ENCODE peak calls at places on chromosomes 3 and 15, in seven cellular contexts. P is adrenal gland, V is right atrium auricular region, Z is ovary, A is IMR-90, R is Peyer's patch, H is heart left ventricle. C is an unnamed sample. For H3K36me3, the result is how much of the 10 kb centered on the place peaks cover.

GRCh38 chr3:128902426-128902825 is 23.0 kb downstream of the ACAD9 start:
- DNase-seq in P (no peak), V (no peak), Z (no peak), A (no peak), R (no peak), H (no peak), C (no peak)

GRCh38 chr15:100783296-100783695 is 96.3 kb upstream of the ALDH1A3 start:
- DNase-seq in P (no peak), V (peak), Z (no peak), A (no peak), R (no peak), H (no peak), C (no peak)

GRCh38 chr3:42654331-42655201 is 1.1 kb downstream of the ZBTB47 start:
- DNase-seq in P (peak), V (no peak), Z (peak), A (peak), R (no peak), H (peak), C (no peak)

GRCh38 chr3:151009981-151010380 is 37.5 kb upstream of the CLRN1 start:
- DNase-seq in P (no peak), V (no peak), Z (no peak), A (no peak), R (no peak), H (no peak), C (no peak)

GRCh38 chr3:195574497-195575304 is 9.0 kb downstream of the APOD start:
- DNase-seq in P (no peak), V (no peak), Z (no peak), A (no peak), R (no peak), H (no peak), C (no peak)

GRCh38 chr3:141561426-141562034 is 74.7 kb downstream of the RASA2 start:
- DNase-seq in P (no peak), V (no peak), Z (no peak), A (peak), R (peak), H (no peak), C (peak)

GRCh38 chr3:8575364-8576104 is 69.1 kb downstream of the SSUH2 start:
- DNase-seq in P (peak), V (no peak), Z (no peak), A (peak), R (no peak), H (no peak), C (no peak)

GRCh38 chr3:10395671-10396070 is 74.8 kb upstream of the SEC13 start:
- DNase-seq in P (no peak), V (no peak), Z (no peak), A (no peak), R (peak), H (no peak), C (no peak)

GRCh38 chr15:84947947-84948830 is 33.5 kb upstream of the PDE8A start:
- DNase-seq in P (peak), V (peak), Z (no peak), A (peak), R (no peak), H (no peak), C (no peak)

GRCh38 chr3:65019412-65020093 is 331.8 kb upstream of the ADAMTS9 start:
- DNase-seq in P (no peak), V (no peak), Z (no peak), A (no peak), R (no peak), H (no peak), C (no peak)

GRCh38 chr3:127011270-127011992 is 28.5 kb downstream of the PLXNA1 start:
- DNase-seq in P (no peak), V (peak), Z (no peak), A (peak), R (no peak), H (no peak), C (no peak)

GRCh38 chr15:74482661-74483060 is 21.7 kb upstream of the UBL7 start:
- DNase-seq in P (no peak), V (no peak), Z (no peak), A (no peak), R (no peak), H (no peak), C (no peak)

GRCh38 chr15:42619641-42620371 is 44.4 kb downstream of the STARD9 start:
- DNase-seq in P (no peak), V (no peak), Z (no peak), A (no peak), R (no peak), H (no peak), C (no peak)
- H3K4me3 ChIP-seq in P (no peak), V (no peak), Z (no peak), A (no peak), R (no peak), H (no peak), C (no peak)

GRCh38 chr3:72336114-72336651 is 512.1 kb downstream of the SHQ1 start:
- DNase-seq in P (no peak), V (no peak), Z (no peak), A (no peak), R (no peak), H (no peak), C (no peak)

GRCh38 chr3:72335458-72336050 is 512.7 kb downstream of the SHQ1 start:
- DNase-seq in P (no peak), V (no peak), Z (no peak), A (no peak), R (no peak), H (no peak), C (no peak)

GRCh38 chr3:72338082-72338941 is 509.9 kb downstream of the SHQ1 start:
- DNase-seq in P (peak), V (no peak), Z (no peak), A (peak), R (no peak), H (no peak), C (no peak)

GRCh38 chr3:72337480-72337855 is 510.8 kb downstream of the SHQ1 start:
- DNase-seq in P (no peak), V (no peak), Z (no peak), A (no peak), R (no peak), H (no peak), C (no peak)

GRCh38 chr3:72336821-72337479 is 511.3 kb downstream of the SHQ1 start:
- DNase-seq in P (peak), V (peak), Z (peak), A (peak), R (no peak), H (peak), C (no peak)
- H3K36me3 ChIP-seq in P (under half), V (under half), Z (under half), A (under half), R (under half), H (under half), C (under half)

DNA sequence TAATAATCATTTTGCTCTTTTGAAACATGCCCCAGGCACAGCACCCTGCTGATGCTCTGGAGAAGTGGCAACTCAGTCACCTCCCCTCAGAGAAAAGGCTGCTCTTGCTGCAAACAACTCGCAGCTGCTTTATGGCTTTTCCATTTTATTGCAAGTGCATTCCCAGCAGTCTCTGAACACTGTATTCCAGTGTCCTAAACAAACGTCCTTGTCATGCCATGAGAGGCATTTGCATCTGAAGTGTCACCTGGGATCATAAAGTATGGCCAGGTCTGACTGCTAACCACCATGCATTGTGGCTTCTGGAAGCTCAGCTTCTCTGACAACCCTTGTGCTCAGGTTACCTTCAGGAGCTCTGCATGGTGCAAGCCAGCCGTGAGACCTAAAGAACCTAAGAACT is 358.1 kb upstream of the TRIM42 start:
- DNase-seq in P (no peak), V (no peak), Z (no peak), A (no peak), R (no peak), H (no peak), C (no peak)
- TF ChIP-seq CTCF in P (no peak), V (no peak), Z (no peak), A (no peak), R (no peak), H (no peak), C (no peak)

GRCh38 chr15:40083756-40084101 is 24.9 kb downstream of the BMF start:
- DNase-seq in P (no peak), V (no peak), Z (no peak), A (peak), R (no peak), H (no peak), C (no peak)

GRCh38 chr15:40082195-40082868 is 26.3 kb downstream of the BMF start:
- DNase-seq in P (no peak), V (no peak), Z (no peak), A (no peak), R (peak), H (no peak), C (no peak)

GRCh38 chr15:40080847-40081246 is 27.8 kb downstream of the BMF start:
- DNase-seq in P (no peak), V (no peak), Z (no peak), A (no peak), R (no peak), H (no peak), C (no peak)

GRCh38 chr15:40080104-40080503 is 28.6 kb downstream of the BMF start:
- DNase-seq in P (no peak), V (no peak), Z (no peak), A (no peak), R (no peak), H (no peak), C (no peak)

GRCh38 chr15:40081691-40082194 is 26.9 kb downstream of the BMF start:
- DNase-seq in P (peak), V (peak), Z (peak), A (peak), R (no peak), H (peak), C (no peak)
- H3K4me3 ChIP-seq in P (peak), V (peak), Z (peak), A (peak), R (no peak), H (peak), C (no peak)

GRCh38 chr3:30646961-30647752 is 40.8 kb downstream of the TGFBR2 start:
- DNase-seq in P (no peak), V (no peak), Z (no peak), A (no peak), R (no peak), H (no peak), C (no peak)
- H3K36me3 ChIP-seq in P (under half), V (half or more), Z (under half), A (under half), R (half or more), H (half or more), C (under half)

DNA sequence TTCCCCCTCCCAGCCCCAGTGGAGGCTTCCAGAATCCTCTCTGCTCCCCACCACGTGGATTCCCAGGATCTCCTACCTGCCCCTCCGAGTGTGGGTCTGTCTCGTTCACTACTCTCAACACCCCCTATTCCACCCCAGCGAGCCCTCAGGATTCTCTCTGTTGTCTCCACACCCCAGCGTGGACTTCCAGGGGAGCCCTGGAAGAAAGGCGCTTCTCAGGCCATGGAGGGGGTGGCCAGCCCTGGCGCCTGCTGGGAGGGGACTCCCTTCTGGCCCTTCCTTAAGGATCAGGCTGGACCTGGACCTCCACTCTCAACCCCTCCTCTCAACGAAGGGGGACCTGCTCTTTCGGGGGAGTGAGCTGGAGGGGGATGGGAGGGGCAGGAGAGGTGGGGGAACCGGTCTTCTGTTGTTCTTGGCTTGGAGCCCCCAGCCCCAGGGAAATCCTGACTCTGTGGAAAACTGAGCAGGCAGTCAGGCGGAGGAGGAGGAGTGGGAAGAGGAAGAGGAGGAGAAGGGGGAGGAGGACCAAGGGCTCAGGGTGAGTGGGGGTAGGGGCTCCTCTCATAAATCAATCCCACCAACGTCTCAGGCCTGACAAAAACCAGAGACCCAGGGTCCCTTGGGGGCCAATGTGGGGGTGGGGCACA is 32.9 kb downstream of the EPHB3 start:
- DNase-seq in P (no peak), V (no peak), Z (peak), A (no peak), R (no peak), H (no peak), C (no peak)
- TF ChIP-seq CTCF in P (no peak), V (no peak), Z (no peak), A (no peak), R (no peak), H (no peak), C (no peak)